ENCODE peak calls at places on chromosomes 1 and 21, in six cellular contexts. One of them, this sample, is unnamed.

GRCh38 chr1:5480306-5480705 is 511.9 kb downstream of the NPHP4 start:
- DNase-seq in activated T-helper 9 cell treated with anti-CD3 and anti-CD28 coated beads, Interleukin-2, amount 50 U/mL, for 16 hours: no peak
- DNase-seq in GM06990: no peak
- DNase-seq in NCI-H2081 treated with DMSO at 0.1 percent for 48 hours: no peak
- DNase-seq in effector memory CD4-positive, alpha-beta T cell: no peak
- DNase-seq in Peyer's patch: no peak
- DNase-seq in this sample: no peak

GRCh38 chr1:72011721-72012120 is 270.6 kb downstream of the NEGR1 start:
- DNase-seq in GM06990: no peak
- DNase-seq in activated T-helper 9 cell treated with anti-CD3 and anti-CD28 coated beads, Interleukin-2, amount 50 U/mL, for 16 hours: no peak
- DNase-seq in Peyer's patch: no peak
- DNase-seq in effector memory CD4-positive, alpha-beta T cell: no peak
- DNase-seq in NCI-H2081 treated with DMSO at 0.1 percent for 48 hours: no peak
- DNase-seq in this sample: no peak

GRCh38 chr21:21722736-21723135 is 724.5 kb downstream of the NCAM2 start:
- DNase-seq in GM06990: no peak
- DNase-seq in NCI-H2081 treated with DMSO at 0.1 percent for 48 hours: no peak
- DNase-seq in effector memory CD4-positive, alpha-beta T cell: no peak
- DNase-seq in Peyer's patch: no peak
- DNase-seq in activated T-helper 9 cell treated with anti-CD3 and anti-CD28 coated beads, Interleukin-2, amount 50 U/mL, for 16 hours: no peak
- DNase-seq in this sample: no peak

GRCh38 chr1:43536196-43536863 is 5.6 kb downstream of the PTPRF start:
- DNase-seq in Peyer's patch: peak; percentile 52
- DNase-seq in activated T-helper 9 cell treated with anti-CD3 and anti-CD28 coated beads, Interleukin-2, amount 50 U/mL, for 16 hours: no peak
- DNase-seq in GM06990: no peak
- DNase-seq in effector memory CD4-positive, alpha-beta T cell: no peak
- DNase-seq in NCI-H2081 treated with DMSO at 0.1 percent for 48 hours: no peak
- DNase-seq in this sample: no peak

GRCh38 chr1:236489710-236490377 is 33.9 kb upstream of the LGALS8 start:
- DNase-seq in Peyer's patch: no peak
- DNase-seq in activated T-helper 9 cell treated with anti-CD3 and anti-CD28 coated beads, Interleukin-2, amount 50 U/mL, for 16 hours: no peak
- DNase-seq in NCI-H2081 treated with DMSO at 0.1 percent for 48 hours: peak; percentile 72
- DNase-seq in effector memory CD4-positive, alpha-beta T cell: no peak
- DNase-seq in GM06990: no peak
- DNase-seq in this sample: peak; percentile 24

GRCh38 chr1:24149854-24150227 is 6.9 kb upstream of the IL22RA1 start:
- DNase-seq in NCI-H2081 treated with DMSO at 0.1 percent for 48 hours: no peak
- DNase-seq in GM06990: no peak
- DNase-seq in effector memory CD4-positive, alpha-beta T cell: no peak
- DNase-seq in Peyer's patch: peak; percentile 78
- DNase-seq in activated T-helper 9 cell treated with anti-CD3 and anti-CD28 coated beads, Interleukin-2, amount 50 U/mL, for 16 hours: peak; percentile 17
- DNase-seq in this sample: no peak

GRCh38 chr1:203559523-203559922 is 65.6 kb downstream of the OPTC start:
- DNase-seq in NCI-H2081 treated with DMSO at 0.1 percent for 48 hours: no peak
- DNase-seq in effector memory CD4-positive, alpha-beta T cell: no peak
- DNase-seq in Peyer's patch: no peak
- DNase-seq in activated T-helper 9 cell treated with anti-CD3 and anti-CD28 coated beads, Interleukin-2, amount 50 U/mL, for 16 hours: no peak
- DNase-seq in GM06990: no peak
- DNase-seq in this sample: no peak

GRCh38 chr1:230095938-230096337 is 28.9 kb downstream of the GALNT2 start:
- DNase-seq in activated T-helper 9 cell treated with anti-CD3 and anti-CD28 coated beads, Interleukin-2, amount 50 U/mL, for 16 hours: no peak
- DNase-seq in NCI-H2081 treated with DMSO at 0.1 percent for 48 hours: no peak
- DNase-seq in effector memory CD4-positive, alpha-beta T cell: no peak
- DNase-seq in GM06990: no peak
- DNase-seq in Peyer's patch: no peak
- DNase-seq in this sample: no peak

GRCh38 chr1:14369526-14370213 is 228.8 kb upstream of the KAZN start:
- DNase-seq in NCI-H2081 treated with DMSO at 0.1 percent for 48 hours: no peak
- DNase-seq in effector memory CD4-positive, alpha-beta T cell: no peak
- DNase-seq in activated T-helper 9 cell treated with anti-CD3 and anti-CD28 coated beads, Interleukin-2, amount 50 U/mL, for 16 hours: no peak
- DNase-seq in GM06990: no peak
- DNase-seq in Peyer's patch: no peak
- DNase-seq in this sample: no peak

GRCh38 chr21:38989745-38990423 is 184.2 kb downstream of the ETS2 start:
- DNase-seq in NCI-H2081 treated with DMSO at 0.1 percent for 48 hours: peak; percentile 63
- DNase-seq in Peyer's patch: no peak
- DNase-seq in GM06990: no peak
- DNase-seq in effector memory CD4-positive, alpha-beta T cell: no peak
- DNase-seq in activated T-helper 9 cell treated with anti-CD3 and anti-CD28 coated beads, Interleukin-2, amount 50 U/mL, for 16 hours: no peak
- DNase-seq in this sample: no peak

GRCh38 chr1:165169028-165169427 is 187.5 kb downstream of the LMX1A start:
- DNase-seq in activated T-helper 9 cell treated with anti-CD3 and anti-CD28 coated beads, Interleukin-2, amount 50 U/mL, for 16 hours: no peak
- DNase-seq in NCI-H2081 treated with DMSO at 0.1 percent for 48 hours: no peak
- DNase-seq in Peyer's patch: no peak
- DNase-seq in GM06990: no peak
- DNase-seq in effector memory CD4-positive, alpha-beta T cell: no peak
- DNase-seq in this sample: no peak

GRCh38 chr1:89566761-89567174 is 42.1 kb downstream of the LRRC8B start:
- DNase-seq in NCI-H2081 treated with DMSO at 0.1 percent for 48 hours: no peak
- DNase-seq in activated T-helper 9 cell treated with anti-CD3 and anti-CD28 coated beads, Interleukin-2, amount 50 U/mL, for 16 hours: no peak
- DNase-seq in Peyer's patch: no peak
- DNase-seq in GM06990: no peak
- DNase-seq in effector memory CD4-positive, alpha-beta T cell: no peak
- DNase-seq in this sample: no peak

GRCh38 chr1:54792686-54793282 is 8.3 kb downstream of the TTC22 start:
- DNase-seq in effector memory CD4-positive, alpha-beta T cell: no peak
- DNase-seq in GM06990: no peak
- DNase-seq in NCI-H2081 treated with DMSO at 0.1 percent for 48 hours: no peak
- DNase-seq in Peyer's patch: peak; percentile 19
- DNase-seq in activated T-helper 9 cell treated with anti-CD3 and anti-CD28 coated beads, Interleukin-2, amount 50 U/mL, for 16 hours: no peak
- DNase-seq in this sample: no peak

GRCh38 chr1:25128168-25128621 is 104.1 kb downstream of the SYF2 start:
- DNase-seq in NCI-H2081 treated with DMSO at 0.1 percent for 48 hours: no peak
- DNase-seq in effector memory CD4-positive, alpha-beta T cell: no peak
- DNase-seq in activated T-helper 9 cell treated with anti-CD3 and anti-CD28 coated beads, Interleukin-2, amount 50 U/mL, for 16 hours: no peak
- DNase-seq in Peyer's patch: no peak
- DNase-seq in GM06990: peak; percentile 59
- DNase-seq in this sample: no peak

GRCh38 chr1:220274122-220274855 is 2.0 kb upstream of the RAB3GAP2 start:
- DNase-seq in GM06990: no peak
- DNase-seq in Peyer's patch: no peak
- DNase-seq in effector memory CD4-positive, alpha-beta T cell: no peak
- DNase-seq in NCI-H2081 treated with DMSO at 0.1 percent for 48 hours: no peak
- DNase-seq in activated T-helper 9 cell treated with anti-CD3 and anti-CD28 coated beads, Interleukin-2, amount 50 U/mL, for 16 hours: no peak
- DNase-seq in this sample: no peak

GRCh38 chr1:95309031-95309459 is 75.0 kb downstream of the RWDD3 start:
- DNase-seq in GM06990: no peak
- DNase-seq in activated T-helper 9 cell treated with anti-CD3 and anti-CD28 coated beads, Interleukin-2, amount 50 U/mL, for 16 hours: no peak
- DNase-seq in Peyer's patch: no peak
- DNase-seq in NCI-H2081 treated with DMSO at 0.1 percent for 48 hours: no peak
- DNase-seq in effector memory CD4-positive, alpha-beta T cell: no peak
- DNase-seq in this sample: no peak

GRCh38 chr1:172360511-172360910 is 60.0 kb upstream of the C1orf105 start:
- DNase-seq in Peyer's patch: no peak
- DNase-seq in GM06990: no peak
- DNase-seq in effector memory CD4-positive, alpha-beta T cell: no peak
- DNase-seq in activated T-helper 9 cell treated with anti-CD3 and anti-CD28 coated beads, Interleukin-2, amount 50 U/mL, for 16 hours: no peak
- DNase-seq in NCI-H2081 treated with DMSO at 0.1 percent for 48 hours: no peak
- DNase-seq in this sample: no peak

GRCh38 chr1:150887018-150887417 is at the start of gene CTXND2:
- DNase-seq in NCI-H2081 treated with DMSO at 0.1 percent for 48 hours: no peak
- DNase-seq in effector memory CD4-positive, alpha-beta T cell: no peak
- DNase-seq in GM06990: no peak
- DNase-seq in activated T-helper 9 cell treated with anti-CD3 and anti-CD28 coated beads, Interleukin-2, amount 50 U/mL, for 16 hours: no peak
- DNase-seq in Peyer's patch: no peak
- DNase-seq in this sample: no peak